ENCODE peak calls at places on chromosomes 3 and 15, in seven cellular contexts. One of them, this sample, is unnamed. For H3K9me3, the result is how much of the 10 kb centered on the place peaks cover.

GRCh38 chr3:106824856-106825255 is 552.4 kb upstream of the CCDC54 start:
- DNase-seq in upper lobe of right lung: no peak
- DNase-seq in Panc1: peak
- DNase-seq in left ventricle myocardium inferior: no peak
- DNase-seq in cardiac muscle cell: peak
- DNase-seq in body of pancreas: no peak
- DNase-seq in neural progenitor cell: peak
- DNase-seq in this sample: no peak

GRCh38 chr3:13178107-13178506 is 104.9 kb upstream of the IQSEC1 start:
- DNase-seq in left ventricle myocardium inferior: no peak
- DNase-seq in body of pancreas: no peak
- DNase-seq in neural progenitor cell: no peak
- DNase-seq in cardiac muscle cell: no peak
- DNase-seq in upper lobe of right lung: no peak
- DNase-seq in Panc1: no peak
- DNase-seq in this sample: no peak

GRCh38 chr3:167740961-167741587 is 5.6 kb downstream of the SERPINI1 start:
- DNase-seq in upper lobe of right lung: no peak
- DNase-seq in body of pancreas: peak
- DNase-seq in Panc1: no peak
- DNase-seq in left ventricle myocardium inferior: no peak
- DNase-seq in neural progenitor cell: peak
- DNase-seq in cardiac muscle cell: peak
- DNase-seq in this sample: no peak

GRCh38 chr3:45509038-45509767 is 85.3 kb upstream of the LIMD1 start:
- DNase-seq in Panc1: no peak
- DNase-seq in body of pancreas: no peak
- DNase-seq in upper lobe of right lung: no peak
- DNase-seq in cardiac muscle cell: peak
- DNase-seq in neural progenitor cell: no peak
- DNase-seq in left ventricle myocardium inferior: no peak
- DNase-seq in this sample: no peak

GRCh38 chr3:88219138-88219792 is 69.5 kb downstream of the C3orf38 start:
- DNase-seq in body of pancreas: peak
- DNase-seq in upper lobe of right lung: no peak
- DNase-seq in neural progenitor cell: peak
- DNase-seq in left ventricle myocardium inferior: no peak
- DNase-seq in Panc1: no peak
- DNase-seq in cardiac muscle cell: peak
- DNase-seq in this sample: peak

GRCh38 chr3:183475019-183475418 is 46.6 kb upstream of the MCF2L2 start:
- DNase-seq in upper lobe of right lung: no peak
- DNase-seq in left ventricle myocardium inferior: no peak
- DNase-seq in neural progenitor cell: no peak
- DNase-seq in cardiac muscle cell: no peak
- DNase-seq in body of pancreas: no peak
- DNase-seq in Panc1: no peak
- DNase-seq in this sample: no peak

GRCh38 chr15:45918839-45919238 is 284.0 kb downstream of the SQOR start:
- DNase-seq in upper lobe of right lung: no peak
- DNase-seq in left ventricle myocardium inferior: peak
- DNase-seq in Panc1: no peak
- DNase-seq in cardiac muscle cell: peak
- DNase-seq in neural progenitor cell: no peak
- DNase-seq in body of pancreas: no peak
- DNase-seq in this sample: peak

GRCh38 chr3:22474706-22475470 is 723.9 kb upstream of the ZNF385D start:
- DNase-seq in body of pancreas: no peak
- DNase-seq in cardiac muscle cell: peak
- DNase-seq in Panc1: no peak
- DNase-seq in upper lobe of right lung: no peak
- DNase-seq in left ventricle myocardium inferior: no peak
- DNase-seq in neural progenitor cell: no peak
- DNase-seq in this sample: peak

GRCh38 chr15:31074321-31074720 is 27.2 kb downstream of the TRPM1 start:
- DNase-seq in upper lobe of right lung: no peak
- DNase-seq in cardiac muscle cell: no peak
- DNase-seq in neural progenitor cell: no peak
- DNase-seq in left ventricle myocardium inferior: no peak
- DNase-seq in Panc1: no peak
- DNase-seq in body of pancreas: no peak
- DNase-seq in this sample: no peak

GRCh38 chr3:48034000-48034516 is 17.8 kb upstream of the MAP4 start:
- DNase-seq in body of pancreas: no peak
- DNase-seq in upper lobe of right lung: no peak
- DNase-seq in left ventricle myocardium inferior: no peak
- DNase-seq in neural progenitor cell: no peak
- DNase-seq in cardiac muscle cell: peak
- DNase-seq in Panc1: no peak
- DNase-seq in this sample: no peak

GRCh38 chr15:66089049-66089448 is 164.5 kb downstream of the MEGF11 start:
- DNase-seq in cardiac muscle cell: peak
- DNase-seq in body of pancreas: no peak
- DNase-seq in left ventricle myocardium inferior: peak
- DNase-seq in neural progenitor cell: no peak
- DNase-seq in Panc1: no peak
- DNase-seq in upper lobe of right lung: peak
- DNase-seq in this sample: no peak

GRCh38 chr3:127867986-127868385 is 45.7 kb upstream of the MGLL start:
- DNase-seq in neural progenitor cell: no peak
- DNase-seq in cardiac muscle cell: no peak
- DNase-seq in body of pancreas: no peak
- DNase-seq in upper lobe of right lung: no peak
- DNase-seq in left ventricle myocardium inferior: no peak
- DNase-seq in Panc1: no peak
- DNase-seq in this sample: no peak

GRCh38 chr3:197908957-197909701 is 40.9 kb upstream of the RPL35A start:
- DNase-seq in upper lobe of right lung: no peak
- DNase-seq in cardiac muscle cell: no peak
- DNase-seq in left ventricle myocardium inferior: no peak
- DNase-seq in neural progenitor cell: no peak
- DNase-seq in body of pancreas: no peak
- DNase-seq in Panc1: no peak
- DNase-seq in this sample: no peak

GRCh38 chr3:116034071-116034470 is 410.8 kb downstream of the GAP43 start:
- DNase-seq in cardiac muscle cell: no peak
- DNase-seq in left ventricle myocardium inferior: no peak
- DNase-seq in body of pancreas: no peak
- DNase-seq in Panc1: no peak
- DNase-seq in upper lobe of right lung: no peak
- DNase-seq in neural progenitor cell: no peak
- DNase-seq in this sample: no peak

GRCh38 chr3:122100591-122101491 is 45.7 kb downstream of the CD86 start:
- DNase-seq in left ventricle myocardium inferior: no peak
- DNase-seq in body of pancreas: no peak
- DNase-seq in upper lobe of right lung: no peak
- DNase-seq in Panc1: no peak
- DNase-seq in neural progenitor cell: no peak
- DNase-seq in cardiac muscle cell: peak
- DNase-seq in this sample: no peak

GRCh38 chr15:53747501-53748068 is 11.9 kb downstream of the WDR72 start:
- DNase-seq in body of pancreas: no peak
- DNase-seq in cardiac muscle cell: no peak
- DNase-seq in left ventricle myocardium inferior: no peak
- DNase-seq in upper lobe of right lung: no peak
- DNase-seq in Panc1: no peak
- DNase-seq in neural progenitor cell: no peak
- DNase-seq in this sample: no peak

GRCh38 chr3:149965278-149965677 is 5.4 kb downstream of the PFN2 start:
- DNase-seq in Panc1: no peak
- DNase-seq in upper lobe of right lung: no peak
- DNase-seq in neural progenitor cell: no peak
- DNase-seq in cardiac muscle cell: peak
- DNase-seq in body of pancreas: no peak
- DNase-seq in left ventricle myocardium inferior: no peak
- DNase-seq in this sample: no peak

GRCh38 chr3:29955413-29955812 is 651.0 kb upstream of the TGFBR2 start:
- DNase-seq in Panc1: no peak
- DNase-seq in left ventricle myocardium inferior: no peak
- DNase-seq in cardiac muscle cell: no peak
- DNase-seq in neural progenitor cell: no peak
- DNase-seq in body of pancreas: no peak
- DNase-seq in upper lobe of right lung: no peak
- DNase-seq in this sample: no peak

GRCh38 chr3:177554900-177555759 is 357.8 kb upstream of the TBL1XR1 start:
- DNase-seq in upper lobe of right lung: no peak
- DNase-seq in neural progenitor cell: no peak
- DNase-seq in body of pancreas: no peak
- DNase-seq in cardiac muscle cell: peak
- DNase-seq in Panc1: no peak
- DNase-seq in left ventricle myocardium inferior: peak
- DNase-seq in this sample: peak

GRCh38 chr3:150142936-150143335 is 172.2 kb upstream of the PFN2 start:
- DNase-seq in Panc1: no peak
- DNase-seq in cardiac muscle cell: no peak
- DNase-seq in neural progenitor cell: no peak
- DNase-seq in upper lobe of right lung: no peak
- DNase-seq in body of pancreas: no peak
- DNase-seq in left ventricle myocardium inferior: no peak
- DNase-seq in this sample: no peak

GRCh38 chr15:62648954-62649353 is 393.6 kb upstream of the TPM1 start:
- DNase-seq in left ventricle myocardium inferior: no peak
- DNase-seq in body of pancreas: no peak
- DNase-seq in Panc1: no peak
- DNase-seq in cardiac muscle cell: peak
- DNase-seq in upper lobe of right lung: no peak
- DNase-seq in neural progenitor cell: no peak
- DNase-seq in this sample: no peak
- TF ChIP-seq CTCF in left ventricle myocardium inferior: peak
- TF ChIP-seq CTCF in body of pancreas: no peak
- TF ChIP-seq CTCF in Panc1: peak
- TF ChIP-seq CTCF in cardiac muscle cell: peak
- TF ChIP-seq CTCF in upper lobe of right lung: peak
- TF ChIP-seq CTCF in neural progenitor cell: peak
- TF ChIP-seq CTCF in this sample: no peak

DNA sequence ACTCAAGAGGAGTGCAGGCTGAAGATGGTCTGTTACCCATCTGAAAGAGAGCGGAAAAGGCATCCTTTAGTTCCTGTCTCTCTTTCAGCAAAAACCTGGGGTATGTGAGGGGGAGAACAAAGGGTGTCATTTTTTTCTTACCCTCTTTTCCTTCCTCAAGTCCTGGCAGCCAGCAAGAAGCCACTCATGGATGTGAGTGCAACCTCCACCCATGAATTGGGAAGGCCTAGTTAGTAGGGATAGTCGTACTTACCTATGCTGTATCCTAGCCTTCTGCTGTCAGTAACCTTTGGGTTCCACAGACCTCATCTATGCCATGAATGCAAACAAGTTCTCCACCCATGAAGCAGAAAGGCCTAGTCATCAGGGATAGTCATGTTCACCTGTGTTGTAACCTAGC is 472.8 kb downstream of the ZIC1 start:
- DNase-seq in left ventricle myocardium inferior: no peak
- DNase-seq in body of pancreas: no peak
- DNase-seq in cardiac muscle cell: no peak
- DNase-seq in Panc1: no peak
- DNase-seq in neural progenitor cell: no peak
- DNase-seq in upper lobe of right lung: no peak
- DNase-seq in this sample: no peak
- H3K9me3 ChIP-seq in left ventricle myocardium inferior: half or more
- H3K9me3 ChIP-seq in body of pancreas: under half
- H3K9me3 ChIP-seq in cardiac muscle cell: under half
- H3K9me3 ChIP-seq in Panc1: under half
- H3K9me3 ChIP-seq in neural progenitor cell: under half
- H3K9me3 ChIP-seq in upper lobe of right lung: under half
- H3K9me3 ChIP-seq in this sample: under half

GRCh38 chr3:54376440-54376839 is 254.1 kb downstream of the CACNA2D3 start:
- DNase-seq in cardiac muscle cell: peak
- DNase-seq in neural progenitor cell: no peak
- DNase-seq in body of pancreas: no peak
- DNase-seq in upper lobe of right lung: no peak
- DNase-seq in Panc1: no peak
- DNase-seq in left ventricle myocardium inferior: no peak
- DNase-seq in this sample: no peak

GRCh38 chr3:54376941-54377578 is 254.7 kb downstream of the CACNA2D3 start:
- DNase-seq in body of pancreas: no peak
- DNase-seq in neural progenitor cell: no peak
- DNase-seq in upper lobe of right lung: no peak
- DNase-seq in cardiac muscle cell: peak
- DNase-seq in left ventricle myocardium inferior: no peak
- DNase-seq in Panc1: no peak
- DNase-seq in this sample: no peak

DNA sequence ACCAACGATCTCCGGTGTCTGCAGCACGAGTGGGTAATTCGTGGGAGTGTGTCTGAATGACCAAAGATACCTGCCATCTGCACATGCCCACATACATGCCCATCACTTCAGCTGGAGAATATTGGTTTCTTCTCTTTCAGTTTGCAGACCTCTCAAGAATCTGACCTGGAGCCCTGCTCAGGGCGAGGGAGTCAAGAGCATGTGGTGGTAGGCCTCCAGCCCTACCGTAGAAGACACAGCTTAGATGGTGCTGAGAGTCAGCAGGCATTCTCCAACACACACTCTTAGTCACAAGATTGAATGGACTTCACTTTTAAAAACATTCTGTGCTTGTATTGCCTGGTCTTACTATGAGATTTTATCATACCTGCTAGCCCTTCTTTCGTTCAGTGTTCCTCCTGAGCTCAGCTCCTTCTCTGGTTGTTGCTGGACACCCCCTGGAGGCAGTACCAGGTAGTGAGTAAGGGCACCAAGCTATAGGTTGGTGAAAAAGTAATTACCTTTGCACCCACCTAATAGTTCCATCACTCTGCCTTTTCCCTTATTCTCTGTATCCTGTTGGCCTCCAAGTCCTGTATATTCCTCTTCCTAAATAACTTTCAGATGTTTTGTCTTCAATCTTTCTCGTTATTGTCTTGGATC is 252.0 kb downstream of the CACNA2D3 start:
- DNase-seq in Panc1: no peak
- DNase-seq in left ventricle myocardium inferior: no peak
- DNase-seq in body of pancreas: peak
- DNase-seq in neural progenitor cell: peak
- DNase-seq in cardiac muscle cell: peak
- DNase-seq in upper lobe of right lung: no peak
- DNase-seq in this sample: no peak
- TF ChIP-seq CTCF in Panc1: peak
- TF ChIP-seq CTCF in left ventricle myocardium inferior: peak
- TF ChIP-seq CTCF in body of pancreas: peak
- TF ChIP-seq CTCF in neural progenitor cell: peak
- TF ChIP-seq CTCF in cardiac muscle cell: peak
- TF ChIP-seq CTCF in upper lobe of right lung: peak
- TF ChIP-seq CTCF in this sample: peak

GRCh38 chr3:179495483-179495882 is 44.2 kb upstream of the GNB4 start:
- DNase-seq in Panc1: no peak
- DNase-seq in neural progenitor cell: no peak
- DNase-seq in body of pancreas: no peak
- DNase-seq in upper lobe of right lung: no peak
- DNase-seq in left ventricle myocardium inferior: no peak
- DNase-seq in cardiac muscle cell: no peak
- DNase-seq in this sample: no peak
- H3K9me3 ChIP-seq in Panc1: under half
- H3K9me3 ChIP-seq in neural progenitor cell: under half
- H3K9me3 ChIP-seq in body of pancreas: under half
- H3K9me3 ChIP-seq in upper lobe of right lung: under half
- H3K9me3 ChIP-seq in left ventricle myocardium inferior: half or more
- H3K9me3 ChIP-seq in cardiac muscle cell: under half
- H3K9me3 ChIP-seq in this sample: under half

GRCh38 chr3:89571707-89572106 is 464.3 kb downstream of the EPHA3 start:
- DNase-seq in left ventricle myocardium inferior: peak
- DNase-seq in upper lobe of right lung: peak
- DNase-seq in body of pancreas: no peak
- DNase-seq in Panc1: no peak
- DNase-seq in neural progenitor cell: no peak
- DNase-seq in cardiac muscle cell: peak
- DNase-seq in this sample: peak
- TF ChIP-seq CTCF in left ventricle myocardium inferior: no peak
- TF ChIP-seq CTCF in upper lobe of right lung: no peak
- TF ChIP-seq CTCF in body of pancreas: no peak
- TF ChIP-seq CTCF in Panc1: no peak
- TF ChIP-seq CTCF in neural progenitor cell: no peak
- TF ChIP-seq CTCF in cardiac muscle cell: no peak
- TF ChIP-seq CTCF in this sample: no peak

GRCh38 chr3:175911937-175912336 is 1052.8 kb downstream of the NAALADL2 start:
- DNase-seq in body of pancreas: no peak
- DNase-seq in Panc1: no peak
- DNase-seq in upper lobe of right lung: no peak
- DNase-seq in cardiac muscle cell: no peak
- DNase-seq in left ventricle myocardium inferior: no peak
- DNase-seq in neural progenitor cell: no peak
- DNase-seq in this sample: no peak
- H3K9me3 ChIP-seq in body of pancreas: under half
- H3K9me3 ChIP-seq in Panc1: under half
- H3K9me3 ChIP-seq in upper lobe of right lung: under half
- H3K9me3 ChIP-seq in cardiac muscle cell: under half
- H3K9me3 ChIP-seq in left ventricle myocardium inferior: under half
- H3K9me3 ChIP-seq in neural progenitor cell: under half
- H3K9me3 ChIP-seq in this sample: under half

This sample was measured in upper lobe of left lung.